ENCODE peak calls at places on chromosomes 12 and 14, in nine cellular contexts. A, Q, G, Z, T, M, J, U and F are unnamed samples.

GRCh38 chr12:127115468-127116035 is 1151.4 kb upstream of the TMEM132C start:
- DNase-seq in U (no peak), A (no peak), J (no peak), G (peak), M (no peak), Q (no peak), Z (no peak), T (no peak), F (no peak)

GRCh38 chr14:77052281-77053044 is 24.0 kb upstream of the IRF2BPL start:
- DNase-seq in M (no peak), Z (peak), T (no peak), Q (no peak), G (no peak), J (no peak), U (no peak), A (no peak), F (no peak)

GRCh38 chr12:88001327-88001726 is 27.9 kb downstream of the C12orf50 start:
- DNase-seq in Q (no peak), T (no peak), J (no peak), Z (no peak), U (no peak), G (no peak), M (no peak), A (no peak), F (no peak)

GRCh38 chr14:90281261-90281660 is 24.9 kb downstream of the PSMC1 start:
- DNase-seq in Z (no peak), M (no peak), A (peak), Q (peak), J (peak), U (no peak), G (peak), T (no peak), F (no peak)

GRCh38 chr12:111748867-111749266 is 17.9 kb upstream of the ALDH2 start:
- DNase-seq in U (no peak), G (no peak), A (no peak), Z (no peak), T (no peak), Q (no peak), J (no peak), M (no peak), F (no peak)

GRCh38 chr12:104846056-104846762 is 111.9 kb downstream of the SLC41A2 start:
- DNase-seq in A (no peak), T (no peak), U (no peak), G (no peak), Q (no peak), Z (no peak), J (peak), M (no peak), F (no peak)

GRCh38 chr14:101781240-101782061 is 19.9 kb downstream of the PPP2R5C start:
- DNase-seq in Z (no peak), Q (no peak), A (peak), J (no peak), M (peak), G (peak), T (peak), U (no peak), F (no peak)

GRCh38 chr12:121626853-121627623 is 708 bp downstream of the ORAI1 start:
- DNase-seq in A (peak), U (peak), G (peak), T (peak), Q (peak), M (peak), Z (peak), J (peak), F (peak)

GRCh38 chr14:95311752-95312151 is 8.0 kb downstream of the CLMN start:
- DNase-seq in Z (no peak), U (peak), M (no peak), A (no peak), Q (no peak), J (no peak), G (no peak), T (no peak), F (no peak)

GRCh38 chr12:116317986-116318737 is 40.7 kb upstream of the MED13L start:
- DNase-seq in M (no peak), J (no peak), Z (peak), Q (no peak), A (no peak), G (peak), U (no peak), T (no peak), F (no peak)

GRCh38 chr14:69326611-69327010 is 66.7 kb downstream of the GALNT16 start:
- DNase-seq in G (no peak), Q (no peak), M (no peak), J (no peak), T (no peak), Z (no peak), U (no peak), A (no peak), F (no peak)

GRCh38 chr14:32006267-32007110 is 70.6 kb upstream of the ARHGAP5 start:
- DNase-seq in J (peak), A (no peak), T (no peak), U (peak), M (no peak), Q (no peak), Z (no peak), G (peak), F (no peak)

GRCh38 chr14:25308244-25308643 is 258.3 kb upstream of the STXBP6 start:
- DNase-seq in U (peak), T (no peak), Q (no peak), M (peak), G (peak), J (no peak), A (no peak), Z (no peak), F (no peak)

GRCh38 chr12:50597200-50598195 is 92.7 kb downstream of the DIP2B start:
- DNase-seq in T (peak), Z (no peak), A (no peak), U (peak), J (peak), Q (peak), G (peak), M (no peak), F (peak)

GRCh38 chr14:78608998-78609787 is 439.0 kb downstream of the NRXN3 start:
- DNase-seq in G (no peak), J (no peak), Q (no peak), A (no peak), T (no peak), Z (no peak), M (no peak), U (no peak), F (no peak)

GRCh38 chr12:124259168-124260066 is 35.5 kb upstream of the RFLNA start:
- DNase-seq in Z (no peak), Q (peak), M (no peak), G (peak), A (no peak), U (no peak), T (no peak), J (no peak), F (no peak)

GRCh38 chr12:90854136-90854689 is 100.8 kb downstream of the CCER1 start:
- DNase-seq in Q (peak), Z (no peak), U (peak), T (no peak), J (peak), G (peak), M (peak), A (no peak), F (no peak)

GRCh38 chr14:38143651-38144505 is 63.8 kb upstream of the SSTR1 start:
- DNase-seq in G (peak), Q (peak), A (no peak), U (no peak), M (peak), Z (no peak), T (no peak), J (peak), F (no peak)

GRCh38 chr14:64388533-64389243 is 535 bp downstream of the MTHFD1 start:
- DNase-seq in Q (peak), G (peak), A (peak), U (no peak), J (peak), M (peak), Z (no peak), T (no peak), F (no peak)

GRCh38 chr12:9347328-9348127 is 139.3 kb upstream of the PZP start:
- DNase-seq in A (no peak), M (no peak), T (no peak), Z (no peak), G (peak), J (peak), Q (peak), U (no peak), F (no peak)

GRCh38 chr12:4089147-4089606 is 184.4 kb upstream of the CCND2 start:
- DNase-seq in G (no peak), J (no peak), M (peak), U (no peak), Z (no peak), Q (no peak), A (no peak), T (no peak), F (no peak)

GRCh38 chr12:29544428-29545101 is 47.1 kb upstream of the OVCH1 start:
- DNase-seq in G (no peak), J (no peak), A (no peak), U (no peak), Q (no peak), T (no peak), Z (no peak), M (peak), F (no peak)

GRCh38 chr12:29545102-29545467 is 47.6 kb upstream of the OVCH1 start:
- DNase-seq in J (no peak), U (no peak), G (no peak), T (no peak), M (no peak), Q (no peak), A (no peak), Z (no peak), F (peak)

GRCh38 chr12:29546000-29546399 is 48.5 kb upstream of the OVCH1 start:
- DNase-seq in T (no peak), A (no peak), Z (peak), J (peak), G (no peak), Q (no peak), M (peak), U (no peak), F (no peak)

GRCh38 chr12:29547844-29548243 is 50.4 kb upstream of the OVCH1 start:
- DNase-seq in Q (no peak), J (no peak), T (no peak), U (no peak), Z (no peak), M (no peak), G (no peak), A (no peak), F (no peak)

DNA sequence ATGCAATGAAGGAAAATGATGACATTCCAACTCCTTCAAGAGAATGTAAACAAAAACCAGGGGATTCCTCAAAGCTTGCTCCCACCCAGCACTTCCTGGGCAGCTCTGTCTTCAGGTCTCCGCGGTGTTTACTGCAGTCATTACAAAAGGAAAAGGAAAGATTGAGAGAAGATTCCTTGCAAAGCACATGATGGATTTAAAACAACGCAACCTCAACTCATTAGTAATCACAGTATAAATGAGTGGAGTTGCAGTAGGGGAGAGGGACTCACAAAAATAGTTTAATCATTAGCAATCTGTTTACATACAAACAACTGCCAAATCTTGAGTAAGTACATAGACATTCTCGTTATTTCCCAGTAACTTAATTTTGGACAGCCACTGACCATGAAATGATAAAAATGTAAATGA is 49.7 kb upstream of the OVCH1 start:
- DNase-seq in A (no peak), G (peak), J (peak), M (peak), T (no peak), U (no peak), Z (no peak), Q (no peak), F (no peak)
- H3K4me3 ChIP-seq in A (no peak), G (no peak), J (no peak), M (no peak), T (no peak), U (no peak), Z (peak), Q (no peak), F (no peak)

GRCh38 chr12:130826151-130826801 is 12.8 kb downstream of the STX2 start:
- DNase-seq in G (peak), A (peak), J (peak), U (peak), Q (peak), Z (peak), T (peak), M (peak), F (no peak)
- TF ChIP-seq CTCF in G (peak), A (no peak), J (peak), U (peak), Q (peak), Z (peak), T (peak), M (peak), F (peak)

GRCh38 chr12:1632702-1633101 is 3.7 kb downstream of the WNT5B start:
- DNase-seq in J (no peak), Z (peak), M (no peak), A (no peak), Q (no peak), U (no peak), G (no peak), T (no peak), F (no peak)

GRCh38 chr12:1628671-1629337 is at the start of gene WNT5B:
- DNase-seq in J (no peak), T (no peak), Z (no peak), U (no peak), M (peak), Q (no peak), A (no peak), G (no peak), F (no peak)

GRCh38 chr12:1630827-1631591 is 2.0 kb downstream of the WNT5B start:
- DNase-seq in Z (peak), G (no peak), T (no peak), M (peak), Q (no peak), U (no peak), J (peak), A (no peak), F (no peak)

GRCh38 chr12:1629338-1630080 is 478 bp downstream of the WNT5B start:
- DNase-seq in A (no peak), Z (no peak), Q (no peak), T (no peak), M (peak), J (no peak), U (no peak), G (no peak), F (peak)

DNA sequence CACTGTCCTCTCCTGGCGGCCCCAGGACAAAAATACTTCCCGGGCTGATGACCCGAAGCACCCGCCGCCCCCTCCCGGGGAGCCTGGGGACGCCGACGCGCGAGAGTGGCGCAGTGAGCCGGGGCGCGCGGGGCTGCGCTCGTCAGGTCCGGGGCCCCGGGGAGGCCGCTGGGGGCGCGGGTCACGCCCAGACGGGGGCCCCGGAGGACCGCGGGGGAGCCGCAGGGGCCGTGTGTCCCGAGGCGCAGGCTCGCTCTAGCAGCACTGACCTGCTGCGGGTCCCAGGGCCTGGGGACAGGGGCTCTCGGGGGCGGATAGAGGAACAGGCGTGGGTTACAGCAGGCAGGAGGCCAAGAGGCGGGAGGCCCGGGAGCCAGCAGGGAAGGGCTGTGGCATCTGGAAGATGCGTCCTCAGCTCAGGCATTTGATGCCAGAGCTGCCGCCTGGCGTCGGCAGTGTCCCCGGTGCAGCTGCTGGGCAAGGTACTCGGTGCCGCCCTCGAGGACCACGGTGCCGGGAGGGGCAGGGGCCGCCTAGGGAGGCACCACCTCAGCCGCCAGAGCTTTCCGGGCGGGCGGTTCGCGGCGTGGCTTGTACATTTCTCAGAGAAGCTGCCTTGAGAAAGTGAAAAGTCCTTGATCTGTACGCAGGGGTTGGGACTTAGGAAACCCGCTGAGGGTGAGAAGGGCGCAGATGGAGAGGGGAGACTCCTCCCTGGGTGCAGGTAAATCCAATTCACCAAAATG is 1.2 kb downstream of the WNT5B start:
- DNase-seq in Q (no peak), G (peak), J (no peak), Z (peak), A (peak), M (peak), T (peak), U (peak), F (peak)
- H3K4me3 ChIP-seq in Q (peak), G (peak), J (peak), Z (peak), A (no peak), M (peak), T (peak), U (peak), F (peak)

GRCh38 chr14:59200214-59200613 is 11.7 kb downstream of the DAAM1 start:
- DNase-seq in U (no peak), T (no peak), Z (no peak), A (no peak), Q (no peak), M (no peak), J (no peak), G (no peak), F (no peak)

GRCh38 chr14:59199614-59200013 is 11.1 kb downstream of the DAAM1 start:
- DNase-seq in M (no peak), Q (no peak), J (no peak), G (no peak), Z (no peak), T (no peak), U (no peak), A (no peak), F (no peak)

GRCh38 chr14:59197695-59198262 is 9.3 kb downstream of the DAAM1 start:
- DNase-seq in G (no peak), J (no peak), Z (no peak), A (no peak), Q (peak), T (no peak), U (no peak), M (no peak), F (no peak)

GRCh38 chr14:59202031-59202430 is 13.6 kb downstream of the DAAM1 start:
- DNase-seq in J (no peak), M (no peak), G (no peak), T (no peak), Z (no peak), Q (no peak), A (no peak), U (no peak), F (no peak)

DNA sequence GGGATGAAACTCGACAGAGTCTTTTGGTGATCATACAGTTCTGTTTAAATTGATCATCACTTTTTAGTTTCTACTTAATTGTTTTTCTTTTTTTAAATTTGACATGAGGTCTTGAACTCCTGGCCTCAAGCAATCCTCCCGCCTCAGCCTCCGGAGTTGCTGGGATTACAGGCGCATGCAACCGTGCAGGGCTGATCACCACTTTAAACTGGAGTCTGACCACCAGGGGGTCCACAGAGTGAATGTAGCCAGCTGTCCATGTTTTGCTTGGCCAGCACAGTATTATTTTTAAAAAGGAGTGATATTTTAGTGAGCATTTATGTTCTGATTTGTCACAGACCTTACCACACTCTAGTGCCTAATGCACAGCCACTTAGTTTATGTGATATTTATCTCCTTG is 10.7 kb downstream of the DAAM1 start:
- DNase-seq in A (no peak), G (no peak), Z (no peak), M (no peak), J (no peak), T (no peak), U (no peak), Q (no peak), F (no peak)
- TF ChIP-seq CTCF in A (no peak), G (no peak), Z (no peak), M (peak), J (peak), T (no peak), U (no peak), Q (peak), F (peak)

GRCh38 chr14:99539503-99539902 is 58.3 kb downstream of the CCNK start:
- DNase-seq in Z (no peak), U (no peak), A (no peak), J (no peak), T (no peak), G (no peak), M (no peak), Q (no peak), F (no peak)
- H3K4me3 ChIP-seq in Z (no peak), U (no peak), A (no peak), J (no peak), T (no peak), G (no peak), M (no peak), Q (no peak), F (no peak)